ENCODE peak calls at places on chromosomes 6 and 20, in five cellular contexts. One of them, this sample, is unnamed.

GRCh38 chr6:56025785-56026184 is 150.4 kb upstream of the BMP5 start:
- DNase-seq in neural progenitor cell: no peak
- DNase-seq in left lung: no peak
- DNase-seq in left ventricle myocardium inferior: no peak
- DNase-seq in neuronal stem cell: no peak
- DNase-seq in this sample: no peak

GRCh38 chr6:26104457-26105108 is 17.4 kb downstream of the HFE start:
- DNase-seq in left lung: no peak
- DNase-seq in neural progenitor cell: no peak
- DNase-seq in neuronal stem cell: no peak
- DNase-seq in left ventricle myocardium inferior: no peak
- DNase-seq in this sample: no peak

GRCh38 chr6:147244832-147245231 is 40.6 kb downstream of the STXBP5 start:
- DNase-seq in left ventricle myocardium inferior: no peak
- DNase-seq in neural progenitor cell: no peak
- DNase-seq in left lung: no peak
- DNase-seq in neuronal stem cell: no peak
- DNase-seq in this sample: no peak

GRCh38 chr20:44485830-44486198 is 10.1 kb downstream of the TTPAL start:
- DNase-seq in left lung: no peak
- DNase-seq in neuronal stem cell: no peak
- DNase-seq in left ventricle myocardium inferior: no peak
- DNase-seq in neural progenitor cell: no peak
- DNase-seq in this sample: no peak

GRCh38 chr6:453152-453551 is 61.6 kb downstream of the IRF4 start:
- DNase-seq in neural progenitor cell: no peak
- DNase-seq in neuronal stem cell: no peak
- DNase-seq in left ventricle myocardium inferior: peak; percentile 28
- DNase-seq in left lung: no peak
- DNase-seq in this sample: no peak

GRCh38 chr6:9745476-9745875 is 669.4 kb downstream of the TFAP2A start:
- DNase-seq in left lung: no peak
- DNase-seq in neuronal stem cell: no peak
- DNase-seq in left ventricle myocardium inferior: no peak
- DNase-seq in neural progenitor cell: no peak
- DNase-seq in this sample: no peak

GRCh38 chr6:45930419-45931059 is 85.1 kb downstream of the CLIC5 start:
- DNase-seq in left lung: peak; percentile 78
- DNase-seq in left ventricle myocardium inferior: peak; percentile 58
- DNase-seq in neural progenitor cell: peak; percentile 72
- DNase-seq in neuronal stem cell: peak; percentile 58
- DNase-seq in this sample: peak; percentile 30

GRCh38 chr20:2759603-2760360 is 40.6 kb downstream of the CPXM1 start:
- DNase-seq in neuronal stem cell: no peak
- DNase-seq in left ventricle myocardium inferior: no peak
- DNase-seq in neural progenitor cell: no peak
- DNase-seq in left lung: no peak
- DNase-seq in this sample: no peak

GRCh38 chr6:61886608-61887259 is 399.3 kb downstream of the KHDRBS2 start:
- DNase-seq in neuronal stem cell: no peak
- DNase-seq in left ventricle myocardium inferior: no peak
- DNase-seq in neural progenitor cell: no peak
- DNase-seq in left lung: no peak
- DNase-seq in this sample: no peak

GRCh38 chr6:4805553-4806307 is 29.5 kb downstream of the CDYL start:
- DNase-seq in left ventricle myocardium inferior: peak; percentile 31
- DNase-seq in neural progenitor cell: peak; percentile 79
- DNase-seq in neuronal stem cell: peak; percentile 20
- DNase-seq in left lung: peak; percentile 74
- DNase-seq in this sample: no peak

GRCh38 chr6:105509506-105510331 is 106.8 kb upstream of the PREP start:
- DNase-seq in neural progenitor cell: peak; percentile 63
- DNase-seq in left lung: peak; percentile 54
- DNase-seq in left ventricle myocardium inferior: peak; percentile 25
- DNase-seq in neuronal stem cell: no peak
- DNase-seq in this sample: no peak

GRCh38 chr6:30411515-30412207 is 66.7 kb downstream of the RPP21 start:
- DNase-seq in neuronal stem cell: no peak
- DNase-seq in left lung: no peak
- DNase-seq in neural progenitor cell: peak; percentile 79
- DNase-seq in left ventricle myocardium inferior: peak; percentile 38
- DNase-seq in this sample: peak; percentile 49

GRCh38 chr6:151027295-151027747 is 161.8 kb downstream of the MTHFD1L start:
- DNase-seq in neuronal stem cell: no peak
- DNase-seq in left ventricle myocardium inferior: no peak
- DNase-seq in neural progenitor cell: no peak
- DNase-seq in left lung: no peak
- DNase-seq in this sample: no peak

GRCh38 chr6:4402477-4402976 is 267.2 kb upstream of the ECI2 start:
- DNase-seq in left lung: no peak
- DNase-seq in left ventricle myocardium inferior: peak; percentile 38
- DNase-seq in neural progenitor cell: no peak
- DNase-seq in neuronal stem cell: no peak
- DNase-seq in this sample: no peak

GRCh38 chr20:60381643-60382400 is 423.6 kb downstream of the CDH26 start:
- DNase-seq in neural progenitor cell: no peak
- DNase-seq in neuronal stem cell: no peak
- DNase-seq in left lung: no peak
- DNase-seq in left ventricle myocardium inferior: no peak
- DNase-seq in this sample: no peak

GRCh38 chr6:36028088-36028886 is 679 bp downstream of the MAPK14 start:
- DNase-seq in left lung: peak; percentile 81
- DNase-seq in left ventricle myocardium inferior: peak; percentile 32
- DNase-seq in neuronal stem cell: peak; percentile 24
- DNase-seq in neural progenitor cell: no peak
- DNase-seq in this sample: no peak

GRCh38 chr20:2688041-2688591 is 4.5 kb upstream of the EBF4 start:
- DNase-seq in neuronal stem cell: no peak
- DNase-seq in left lung: peak; percentile 76
- DNase-seq in neural progenitor cell: peak; percentile 87
- DNase-seq in left ventricle myocardium inferior: peak; percentile 36
- DNase-seq in this sample: peak; percentile 84

GRCh38 chr6:47084530-47084929 is 42.4 kb upstream of the ADGRF1 start:
- DNase-seq in neuronal stem cell: no peak
- DNase-seq in left lung: no peak
- DNase-seq in neural progenitor cell: no peak
- DNase-seq in left ventricle myocardium inferior: no peak
- DNase-seq in this sample: no peak

GRCh38 chr6:147677647-147678046 is 169.2 kb downstream of the SAMD5 start:
- DNase-seq in left lung: no peak
- DNase-seq in left ventricle myocardium inferior: no peak
- DNase-seq in neuronal stem cell: no peak
- DNase-seq in neural progenitor cell: no peak
- DNase-seq in this sample: no peak

GRCh38 chr20:6053064-6053775 is 640 bp downstream of the LRRN4 start:
- DNase-seq in left ventricle myocardium inferior: no peak
- DNase-seq in left lung: no peak
- DNase-seq in neural progenitor cell: no peak
- DNase-seq in neuronal stem cell: no peak
- DNase-seq in this sample: no peak

GRCh38 chr20:6048391-6048790 is 5.5 kb downstream of the LRRN4 start:
- DNase-seq in left lung: no peak
- DNase-seq in left ventricle myocardium inferior: no peak
- DNase-seq in neuronal stem cell: no peak
- DNase-seq in neural progenitor cell: no peak
- DNase-seq in this sample: no peak

GRCh38 chr20:6055161-6055783 is 1.4 kb upstream of the LRRN4 start:
- DNase-seq in left lung: no peak
- DNase-seq in left ventricle myocardium inferior: no peak
- DNase-seq in neural progenitor cell: no peak
- DNase-seq in neuronal stem cell: no peak
- DNase-seq in this sample: no peak

GRCh38 chr20:6053776-6054688 is at the start of gene LRRN4:
- DNase-seq in left ventricle myocardium inferior: no peak
- DNase-seq in neuronal stem cell: no peak
- DNase-seq in left lung: no peak
- DNase-seq in neural progenitor cell: peak; percentile 25
- DNase-seq in this sample: no peak

GRCh38 chr20:6051505-6051904 is 2.4 kb downstream of the LRRN4 start:
- DNase-seq in left ventricle myocardium inferior: no peak
- DNase-seq in left lung: no peak
- DNase-seq in neuronal stem cell: no peak
- DNase-seq in neural progenitor cell: no peak
- DNase-seq in this sample: no peak
- H3K4me3 ChIP-seq in left ventricle myocardium inferior: peak overlapping the region; percentile 59
- H3K4me3 ChIP-seq in left lung: peak overlapping the region; percentile 29
- H3K4me3 ChIP-seq in neuronal stem cell: no peak overlapping the region
- H3K4me3 ChIP-seq in neural progenitor cell: peak overlapping the region; percentile 51
- H3K4me3 ChIP-seq in this sample: no peak overlapping the region

DNA sequence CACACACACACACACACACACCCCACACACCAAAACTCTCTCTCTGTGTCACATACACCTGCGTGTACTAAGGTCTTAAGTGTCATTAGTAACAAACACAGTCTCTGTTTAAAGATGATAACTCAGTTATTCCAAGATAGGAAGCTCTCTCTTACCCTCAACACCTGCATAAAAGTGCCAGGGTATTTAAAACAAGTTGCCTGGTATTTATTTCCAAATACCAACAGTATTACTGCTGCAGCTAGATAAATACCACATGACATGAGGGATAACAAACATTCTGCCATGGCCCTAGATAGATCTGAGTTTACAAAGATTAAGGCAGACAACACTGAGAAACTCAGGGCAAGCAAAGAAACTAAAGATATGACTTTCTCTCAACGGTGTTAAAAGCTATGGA is 118.5 kb downstream of the SIM1 start:
- DNase-seq in left lung: no peak
- DNase-seq in neuronal stem cell: no peak
- DNase-seq in neural progenitor cell: no peak
- DNase-seq in left ventricle myocardium inferior: no peak
- DNase-seq in this sample: no peak
- H3K27ac ChIP-seq in left lung: no peak overlapping the region
- H3K27ac ChIP-seq in neuronal stem cell: no peak overlapping the region
- H3K27ac ChIP-seq in neural progenitor cell: no peak overlapping the region
- H3K27ac ChIP-seq in left ventricle myocardium inferior: no peak overlapping the region
- H3K27ac ChIP-seq in this sample: no peak overlapping the region

DNA sequence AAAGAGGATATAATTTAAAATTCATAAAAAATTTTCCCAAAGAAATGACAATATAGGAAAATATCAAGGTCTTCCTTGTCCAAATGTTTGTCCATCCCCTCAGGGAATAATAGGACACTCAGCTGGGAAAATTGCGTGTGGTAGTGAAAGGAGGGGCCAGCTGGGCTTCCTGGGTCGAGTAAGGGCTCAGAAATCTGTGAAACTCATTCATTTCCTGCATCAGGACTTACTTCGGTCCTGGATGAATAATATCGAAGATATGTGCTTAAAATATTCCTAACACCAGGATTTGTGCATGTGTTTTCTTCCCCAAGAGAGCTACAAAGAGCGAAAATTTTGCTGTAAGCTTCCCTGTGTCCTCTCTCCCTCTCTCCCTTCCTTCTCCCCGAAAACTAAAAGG is 118.2 kb upstream of the GJE1 start:
- DNase-seq in left lung: no peak
- DNase-seq in neural progenitor cell: no peak
- DNase-seq in neuronal stem cell: no peak
- DNase-seq in left ventricle myocardium inferior: no peak
- DNase-seq in this sample: no peak
- H3K4me3 ChIP-seq in left lung: no peak overlapping the region
- H3K4me3 ChIP-seq in neural progenitor cell: peak overlapping the region; percentile 4
- H3K4me3 ChIP-seq in neuronal stem cell: peak overlapping the region; percentile 6
- H3K4me3 ChIP-seq in left ventricle myocardium inferior: no peak overlapping the region
- H3K4me3 ChIP-seq in this sample: no peak overlapping the region

DNA sequence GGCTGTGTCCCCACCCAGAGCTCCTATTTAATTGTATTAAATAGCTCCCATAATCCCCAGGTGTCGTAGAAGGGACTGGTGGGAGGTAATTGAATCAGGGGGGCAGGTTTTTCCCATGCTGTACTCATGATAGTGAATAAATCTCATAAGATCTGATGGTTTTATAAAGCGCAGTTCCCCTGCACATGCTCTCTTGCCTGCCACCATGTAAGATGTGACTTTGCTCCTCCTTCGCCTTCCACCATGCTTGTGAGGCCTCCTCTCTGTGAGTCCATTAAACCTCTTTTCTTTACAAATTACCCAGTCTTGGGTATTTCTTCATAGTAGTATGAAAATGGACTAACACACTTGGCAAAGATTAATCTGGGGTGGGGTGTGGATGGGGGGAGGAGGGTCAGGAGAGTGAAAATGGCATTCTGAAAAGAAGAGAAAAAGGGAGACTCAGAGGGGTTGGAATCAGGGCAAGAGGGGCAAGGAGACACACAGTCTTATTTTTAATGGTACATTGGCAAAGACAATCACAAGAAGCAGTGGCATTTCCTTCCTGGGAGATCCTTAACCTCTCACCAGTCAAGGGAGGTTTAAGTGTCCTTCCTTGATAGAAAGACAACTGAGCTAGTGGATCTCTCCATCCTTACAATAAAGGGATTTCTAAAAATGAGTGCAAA is 37.5 kb upstream of the NOX3 start:
- DNase-seq in left lung: no peak
- DNase-seq in left ventricle myocardium inferior: no peak
- DNase-seq in neuronal stem cell: no peak
- DNase-seq in neural progenitor cell: no peak
- DNase-seq in this sample: no peak
- H3K27ac ChIP-seq in left lung: peak overlapping the region; percentile 71
- H3K27ac ChIP-seq in left ventricle myocardium inferior: no peak overlapping the region
- H3K27ac ChIP-seq in neuronal stem cell: no peak overlapping the region
- H3K27ac ChIP-seq in neural progenitor cell: no peak overlapping the region
- H3K27ac ChIP-seq in this sample: no peak overlapping the region

DNA sequence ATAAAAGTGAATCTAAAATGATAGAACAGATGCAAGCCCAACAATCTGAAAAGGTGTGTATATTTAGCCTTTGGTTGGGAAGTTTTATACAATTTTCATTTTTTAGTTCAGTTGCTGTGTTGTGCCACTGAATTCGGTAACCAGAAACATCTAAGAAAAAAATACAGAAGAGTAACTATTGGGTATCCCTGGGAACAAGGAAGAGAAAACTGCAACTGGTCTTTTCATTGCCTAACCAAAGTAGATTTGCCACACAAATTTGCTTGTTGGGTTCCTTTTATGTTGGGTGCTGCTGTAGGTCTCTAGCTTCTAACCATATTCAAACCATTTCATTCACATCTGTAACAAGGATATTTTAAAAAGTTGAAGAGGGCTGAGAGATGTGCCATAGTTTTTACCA is 2.8 kb upstream of the TMEM30A start:
- DNase-seq in left ventricle myocardium inferior: no peak
- DNase-seq in left lung: no peak
- DNase-seq in neural progenitor cell: no peak
- DNase-seq in neuronal stem cell: no peak
- DNase-seq in this sample: no peak
- H3K4me3 ChIP-seq in left ventricle myocardium inferior: no peak overlapping the region
- H3K4me3 ChIP-seq in left lung: no peak overlapping the region
- H3K4me3 ChIP-seq in neural progenitor cell: no peak overlapping the region
- H3K4me3 ChIP-seq in neuronal stem cell: no peak overlapping the region
- H3K4me3 ChIP-seq in this sample: no peak overlapping the region

GRCh38 chr6:159041181-159041580 is 3.6 kb downstream of the TAGAP start:
- DNase-seq in left lung: no peak
- DNase-seq in neuronal stem cell: no peak
- DNase-seq in left ventricle myocardium inferior: no peak
- DNase-seq in neural progenitor cell: no peak
- DNase-seq in this sample: no peak
- H3K27ac ChIP-seq in left lung: peak overlapping the region; percentile 96
- H3K27ac ChIP-seq in neuronal stem cell: no peak overlapping the region
- H3K27ac ChIP-seq in left ventricle myocardium inferior: peak overlapping the region; percentile 17
- H3K27ac ChIP-seq in neural progenitor cell: no peak overlapping the region
- H3K27ac ChIP-seq in this sample: peak overlapping the region; percentile 95

DNA sequence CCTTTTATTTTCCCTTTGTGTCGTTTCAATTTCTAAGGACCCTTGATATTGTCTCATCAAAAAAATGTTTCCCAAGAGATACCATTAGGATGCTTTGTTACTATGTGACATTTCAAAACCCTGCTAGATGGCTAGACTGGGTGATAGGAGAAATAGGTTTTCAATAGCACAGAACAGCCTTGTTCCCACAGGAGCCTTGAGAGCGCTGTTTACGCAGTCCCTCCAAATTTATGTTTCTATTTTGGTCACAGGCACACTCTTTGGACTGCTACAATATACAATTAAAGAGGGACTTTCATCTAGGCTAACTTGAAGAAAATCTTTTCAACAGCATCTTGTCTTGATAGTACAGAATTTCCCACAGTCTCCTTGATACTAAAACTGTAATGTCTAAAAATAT is 23.0 kb downstream of the UBE3D start:
- DNase-seq in left lung: no peak
- DNase-seq in neural progenitor cell: no peak
- DNase-seq in neuronal stem cell: no peak
- DNase-seq in left ventricle myocardium inferior: no peak
- DNase-seq in this sample: no peak
- H3K4me3 ChIP-seq in left lung: no peak overlapping the region
- H3K4me3 ChIP-seq in neural progenitor cell: peak overlapping the region; percentile 15
- H3K4me3 ChIP-seq in neuronal stem cell: no peak overlapping the region
- H3K4me3 ChIP-seq in left ventricle myocardium inferior: no peak overlapping the region
- H3K4me3 ChIP-seq in this sample: no peak overlapping the region

This sample was measured in CD8-positive, alpha-beta memory T cell.